ENCODE peak calls at places on chromosome 17, in nine cellular contexts. One of them, this sample, is unnamed.
A peak's percentile ranks its signal among the peaks of the same experiment; 100 is the strongest.

GRCh38 chr17:68033636-68034451 is 1.7 kb upstream of the KPNA2 start:
- DNase-seq in sciatic nerve: no peak
- DNase-seq in HFF-Myc: peak; percentile 65
- DNase-seq in AG04449: no peak
- DNase-seq in SK-N-SH: peak; percentile 51
- DNase-seq in aorta: peak; percentile 15
- DNase-seq in body of pancreas: no peak
- DNase-seq in NCI-H1417: peak; percentile 14
- DNase-seq in endodermal cell: peak; percentile 94
- DNase-seq in this sample: no peak

GRCh38 chr17:42287305-42288077 is 807 bp upstream of the STAT5A start:
- DNase-seq in endodermal cell: peak; percentile 55
- DNase-seq in NCI-H1417: no peak
- DNase-seq in HFF-Myc: no peak
- DNase-seq in SK-N-SH: peak; percentile 41
- DNase-seq in body of pancreas: peak; percentile 20
- DNase-seq in sciatic nerve: peak; percentile 81
- DNase-seq in aorta: peak; percentile 88
- DNase-seq in AG04449: no peak
- DNase-seq in this sample: peak; percentile 75

GRCh38 chr17:58233547-58233946 is 4.8 kb upstream of the LPO start:
- DNase-seq in NCI-H1417: no peak
- DNase-seq in HFF-Myc: no peak
- DNase-seq in AG04449: no peak
- DNase-seq in sciatic nerve: no peak
- DNase-seq in body of pancreas: no peak
- DNase-seq in endodermal cell: peak; percentile 24
- DNase-seq in SK-N-SH: no peak
- DNase-seq in aorta: no peak
- DNase-seq in this sample: no peak

GRCh38 chr17:2929881-2930533 is 133.4 kb downstream of the OR1D5 start:
- DNase-seq in sciatic nerve: no peak
- DNase-seq in aorta: no peak
- DNase-seq in endodermal cell: peak; percentile 96
- DNase-seq in body of pancreas: peak; percentile 66
- DNase-seq in AG04449: no peak
- DNase-seq in HFF-Myc: no peak
- DNase-seq in SK-N-SH: peak; percentile 85
- DNase-seq in NCI-H1417: peak; percentile 14
- DNase-seq in this sample: no peak

GRCh38 chr17:67842648-67843047 is 17.3 kb downstream of the BPTF start:
- DNase-seq in HFF-Myc: no peak
- DNase-seq in aorta: no peak
- DNase-seq in endodermal cell: no peak
- DNase-seq in sciatic nerve: no peak
- DNase-seq in body of pancreas: no peak
- DNase-seq in SK-N-SH: no peak
- DNase-seq in NCI-H1417: no peak
- DNase-seq in AG04449: no peak
- DNase-seq in this sample: no peak

GRCh38 chr17:34647511-34647910 is 68.1 kb downstream of the TMEM132E start:
- DNase-seq in sciatic nerve: no peak
- DNase-seq in AG04449: no peak
- DNase-seq in body of pancreas: no peak
- DNase-seq in endodermal cell: no peak
- DNase-seq in SK-N-SH: peak; percentile 72
- DNase-seq in NCI-H1417: no peak
- DNase-seq in aorta: no peak
- DNase-seq in HFF-Myc: no peak
- DNase-seq in this sample: no peak

GRCh38 chr17:3558603-3559269 is 1.1 kb upstream of the TRPV3 start:
- DNase-seq in SK-N-SH: no peak
- DNase-seq in endodermal cell: peak; percentile 63
- DNase-seq in aorta: no peak
- DNase-seq in AG04449: no peak
- DNase-seq in NCI-H1417: peak; percentile 62
- DNase-seq in HFF-Myc: no peak
- DNase-seq in body of pancreas: no peak
- DNase-seq in sciatic nerve: no peak
- DNase-seq in this sample: no peak

GRCh38 chr17:17774009-17774881 is 62.5 kb downstream of the SREBF1 start:
- DNase-seq in body of pancreas: peak; percentile 72
- DNase-seq in HFF-Myc: no peak
- DNase-seq in endodermal cell: no peak
- DNase-seq in NCI-H1417: no peak
- DNase-seq in AG04449: no peak
- DNase-seq in SK-N-SH: no peak
- DNase-seq in aorta: no peak
- DNase-seq in sciatic nerve: no peak
- DNase-seq in this sample: no peak

GRCh38 chr17:57861000-57861736 is 11.3 kb upstream of the MRPS23 start:
- DNase-seq in NCI-H1417: peak; percentile 68
- DNase-seq in AG04449: no peak
- DNase-seq in SK-N-SH: peak; percentile 70
- DNase-seq in endodermal cell: peak; percentile 88
- DNase-seq in sciatic nerve: no peak
- DNase-seq in body of pancreas: peak; percentile 88
- DNase-seq in HFF-Myc: no peak
- DNase-seq in aorta: peak; percentile 81
- DNase-seq in this sample: peak; percentile 89

GRCh38 chr17:48113201-48113676 is 5.7 kb downstream of the SNX11 start:
- DNase-seq in AG04449: no peak
- DNase-seq in HFF-Myc: no peak
- DNase-seq in SK-N-SH: no peak
- DNase-seq in aorta: no peak
- DNase-seq in body of pancreas: peak; percentile 47
- DNase-seq in endodermal cell: no peak
- DNase-seq in sciatic nerve: peak; percentile 31
- DNase-seq in NCI-H1417: no peak
- DNase-seq in this sample: peak; percentile 79

GRCh38 chr17:57651996-57652395 is 93.1 kb downstream of the CCDC182 start:
- DNase-seq in NCI-H1417: no peak
- DNase-seq in aorta: no peak
- DNase-seq in sciatic nerve: no peak
- DNase-seq in endodermal cell: no peak
- DNase-seq in AG04449: no peak
- DNase-seq in HFF-Myc: no peak
- DNase-seq in SK-N-SH: no peak
- DNase-seq in body of pancreas: no peak
- DNase-seq in this sample: no peak

GRCh38 chr17:80501739-80502577 is 25.6 kb upstream of the NPTX1 start:
- DNase-seq in SK-N-SH: no peak
- DNase-seq in endodermal cell: no peak
- DNase-seq in body of pancreas: no peak
- DNase-seq in NCI-H1417: peak; percentile 86
- DNase-seq in aorta: no peak
- DNase-seq in HFF-Myc: no peak
- DNase-seq in AG04449: no peak
- DNase-seq in sciatic nerve: no peak
- DNase-seq in this sample: no peak

GRCh38 chr17:28700278-28700677 is 11.4 kb downstream of the PROCA1 start:
- DNase-seq in AG04449: no peak
- DNase-seq in aorta: no peak
- DNase-seq in sciatic nerve: no peak
- DNase-seq in endodermal cell: no peak
- DNase-seq in NCI-H1417: no peak
- DNase-seq in body of pancreas: no peak
- DNase-seq in HFF-Myc: no peak
- DNase-seq in SK-N-SH: no peak
- DNase-seq in this sample: no peak

GRCh38 chr17:50482516-50482915 is 3.9 kb downstream of the RSAD1 start:
- DNase-seq in HFF-Myc: peak; percentile 90
- DNase-seq in aorta: peak; percentile 98
- DNase-seq in AG04449: peak; percentile 78
- DNase-seq in endodermal cell: peak; percentile 99
- DNase-seq in NCI-H1417: peak; percentile 86
- DNase-seq in SK-N-SH: peak; percentile 88
- DNase-seq in body of pancreas: peak; percentile 98
- DNase-seq in sciatic nerve: peak; percentile 97
- DNase-seq in this sample: peak; percentile 96

GRCh38 chr17:63279498-63280230 is 166.4 kb downstream of the CYB561 start:
- DNase-seq in aorta: no peak
- DNase-seq in AG04449: peak; percentile 41
- DNase-seq in sciatic nerve: no peak
- DNase-seq in body of pancreas: no peak
- DNase-seq in SK-N-SH: no peak
- DNase-seq in NCI-H1417: no peak
- DNase-seq in HFF-Myc: no peak
- DNase-seq in endodermal cell: no peak
- DNase-seq in this sample: no peak

GRCh38 chr17:72640415-72641165 is 451.9 kb downstream of the SLC39A11 start:
- DNase-seq in aorta: no peak
- DNase-seq in SK-N-SH: no peak
- DNase-seq in NCI-H1417: peak; percentile 80
- DNase-seq in HFF-Myc: no peak
- DNase-seq in AG04449: no peak
- DNase-seq in sciatic nerve: no peak
- DNase-seq in endodermal cell: no peak
- DNase-seq in body of pancreas: peak; percentile 64
- DNase-seq in this sample: no peak

GRCh38 chr17:64200080-64201042 is 62.7 kb downstream of the TEX2 start:
- DNase-seq in body of pancreas: no peak
- DNase-seq in endodermal cell: no peak
- DNase-seq in sciatic nerve: no peak
- DNase-seq in AG04449: no peak
- DNase-seq in HFF-Myc: no peak
- DNase-seq in NCI-H1417: peak; percentile 23
- DNase-seq in aorta: no peak
- DNase-seq in SK-N-SH: no peak
- DNase-seq in this sample: no peak